ENCODE peak calls at places on chromosomes 4 and X, in nine cellular contexts. One of them, this sample, is unnamed.
A peak's percentile ranks its signal among the peaks of the same experiment; 100 is the strongest.

GRCh38 chrX:15664487-15665444 is at the start of gene CLTRN:
- DNase-seq in transverse colon: no peak
- DNase-seq in epithelial cell of proximal tubule: peak; percentile 39
- DNase-seq in keratinocyte: no peak
- DNase-seq in dorsolateral prefrontal cortex: no peak
- DNase-seq in HCT116: no peak
- DNase-seq in CD8-positive, alpha-beta T cell: no peak
- DNase-seq in lower leg skin: no peak
- DNase-seq in A673: no peak
- DNase-seq in this sample: no peak

GRCh38 chrX:148290041-148290440 is 210.4 kb upstream of the AFF2 start:
- DNase-seq in CD8-positive, alpha-beta T cell: no peak
- DNase-seq in A673: no peak
- DNase-seq in dorsolateral prefrontal cortex: no peak
- DNase-seq in keratinocyte: no peak
- DNase-seq in epithelial cell of proximal tubule: no peak
- DNase-seq in HCT116: no peak
- DNase-seq in transverse colon: no peak
- DNase-seq in lower leg skin: no peak
- DNase-seq in this sample: no peak

GRCh38 chrX:40095588-40096394 is 2.0 kb downstream of the BCOR start:
- DNase-seq in A673: no peak
- DNase-seq in dorsolateral prefrontal cortex: no peak
- DNase-seq in HCT116: no peak
- DNase-seq in epithelial cell of proximal tubule: no peak
- DNase-seq in transverse colon: no peak
- DNase-seq in CD8-positive, alpha-beta T cell: no peak
- DNase-seq in keratinocyte: no peak
- DNase-seq in lower leg skin: no peak
- DNase-seq in this sample: no peak

GRCh38 chr4:78864405-78865024 is 74.7 kb downstream of the PAQR3 start:
- DNase-seq in epithelial cell of proximal tubule: peak; percentile 56
- DNase-seq in A673: peak; percentile 66
- DNase-seq in dorsolateral prefrontal cortex: no peak
- DNase-seq in HCT116: peak; percentile 64
- DNase-seq in keratinocyte: peak; percentile 33
- DNase-seq in transverse colon: no peak
- DNase-seq in lower leg skin: peak; percentile 27
- DNase-seq in CD8-positive, alpha-beta T cell: no peak
- DNase-seq in this sample: peak; percentile 43

GRCh38 chr4:70903282-70903603 is 1.1 kb downstream of the MOB1B start:
- DNase-seq in keratinocyte: no peak
- DNase-seq in transverse colon: no peak
- DNase-seq in epithelial cell of proximal tubule: no peak
- DNase-seq in HCT116: no peak
- DNase-seq in CD8-positive, alpha-beta T cell: no peak
- DNase-seq in dorsolateral prefrontal cortex: no peak
- DNase-seq in lower leg skin: no peak
- DNase-seq in A673: no peak
- DNase-seq in this sample: no peak

GRCh38 chrX:45619290-45619689 is 418.6 kb upstream of the DIPK2B start:
- DNase-seq in lower leg skin: no peak
- DNase-seq in HCT116: no peak
- DNase-seq in dorsolateral prefrontal cortex: no peak
- DNase-seq in keratinocyte: no peak
- DNase-seq in A673: peak; percentile 74
- DNase-seq in CD8-positive, alpha-beta T cell: no peak
- DNase-seq in transverse colon: no peak
- DNase-seq in epithelial cell of proximal tubule: no peak
- DNase-seq in this sample: no peak

GRCh38 chr4:88991746-88992145 is 65.2 kb downstream of the FAM13A start:
- DNase-seq in dorsolateral prefrontal cortex: no peak
- DNase-seq in CD8-positive, alpha-beta T cell: no peak
- DNase-seq in transverse colon: no peak
- DNase-seq in lower leg skin: no peak
- DNase-seq in HCT116: no peak
- DNase-seq in keratinocyte: no peak
- DNase-seq in epithelial cell of proximal tubule: no peak
- DNase-seq in A673: no peak
- DNase-seq in this sample: no peak

GRCh38 chrX:38882894-38883620 is 81.8 kb downstream of the MID1IP1 start:
- DNase-seq in A673: no peak
- DNase-seq in dorsolateral prefrontal cortex: no peak
- DNase-seq in keratinocyte: peak; percentile 61
- DNase-seq in HCT116: peak; percentile 48
- DNase-seq in transverse colon: no peak
- DNase-seq in lower leg skin: no peak
- DNase-seq in epithelial cell of proximal tubule: peak; percentile 27
- DNase-seq in CD8-positive, alpha-beta T cell: no peak
- DNase-seq in this sample: peak; percentile 67

GRCh38 chrX:135544338-135544948 is 24.0 kb downstream of the INTS6L start:
- DNase-seq in CD8-positive, alpha-beta T cell: no peak
- DNase-seq in keratinocyte: no peak
- DNase-seq in dorsolateral prefrontal cortex: no peak
- DNase-seq in A673: no peak
- DNase-seq in HCT116: no peak
- DNase-seq in lower leg skin: no peak
- DNase-seq in transverse colon: peak; percentile 17
- DNase-seq in epithelial cell of proximal tubule: no peak
- DNase-seq in this sample: no peak

GRCh38 chr4:152278505-152279301 is 257.2 kb downstream of the FBXW7 start:
- DNase-seq in dorsolateral prefrontal cortex: peak; percentile 49
- DNase-seq in keratinocyte: no peak
- DNase-seq in HCT116: no peak
- DNase-seq in A673: peak; percentile 4
- DNase-seq in CD8-positive, alpha-beta T cell: no peak
- DNase-seq in lower leg skin: no peak
- DNase-seq in transverse colon: peak; percentile 39
- DNase-seq in epithelial cell of proximal tubule: no peak
- DNase-seq in this sample: peak; percentile 70

GRCh38 chrX:10512258-10512657 is 108.1 kb downstream of the MID1 start:
- DNase-seq in transverse colon: no peak
- DNase-seq in keratinocyte: no peak
- DNase-seq in dorsolateral prefrontal cortex: no peak
- DNase-seq in epithelial cell of proximal tubule: peak; percentile 52
- DNase-seq in A673: peak; percentile 58
- DNase-seq in HCT116: no peak
- DNase-seq in CD8-positive, alpha-beta T cell: no peak
- DNase-seq in lower leg skin: no peak
- DNase-seq in this sample: peak; percentile 52

GRCh38 chr4:109826719-109827118 is 1.1 kb upstream of the RRH start:
- DNase-seq in transverse colon: no peak
- DNase-seq in dorsolateral prefrontal cortex: no peak
- DNase-seq in epithelial cell of proximal tubule: no peak
- DNase-seq in keratinocyte: no peak
- DNase-seq in A673: peak; percentile 40
- DNase-seq in HCT116: no peak
- DNase-seq in CD8-positive, alpha-beta T cell: no peak
- DNase-seq in lower leg skin: no peak
- DNase-seq in this sample: no peak

GRCh38 chr4:101128473-101128872 is 218.9 kb downstream of the PPP3CA start:
- DNase-seq in lower leg skin: no peak
- DNase-seq in dorsolateral prefrontal cortex: no peak
- DNase-seq in CD8-positive, alpha-beta T cell: no peak
- DNase-seq in HCT116: no peak
- DNase-seq in A673: no peak
- DNase-seq in epithelial cell of proximal tubule: no peak
- DNase-seq in keratinocyte: no peak
- DNase-seq in transverse colon: peak; percentile 13
- DNase-seq in this sample: no peak

DNA sequence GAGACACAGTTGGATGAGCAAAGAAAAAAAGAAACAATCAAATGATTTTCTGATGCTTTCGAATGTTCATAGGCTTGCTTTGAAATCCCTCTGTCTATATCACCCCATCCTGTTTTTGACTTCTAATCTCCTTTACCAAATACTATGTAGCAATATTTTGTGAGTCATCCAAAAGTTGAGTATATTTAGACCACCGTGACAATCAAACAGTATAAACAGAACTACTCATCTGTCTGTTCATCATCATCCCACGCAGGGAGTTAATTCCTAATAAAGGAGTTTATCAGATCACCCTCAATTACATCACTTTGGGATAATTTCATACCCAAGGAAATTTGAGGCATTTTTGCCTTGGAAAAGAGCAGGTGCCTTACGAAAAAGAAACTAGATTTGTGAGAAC is 212.9 kb downstream of the CBR4 start:
- DNase-seq in CD8-positive, alpha-beta T cell: no peak
- DNase-seq in keratinocyte: no peak
- DNase-seq in transverse colon: no peak
- DNase-seq in dorsolateral prefrontal cortex: no peak
- DNase-seq in epithelial cell of proximal tubule: no peak
- DNase-seq in HCT116: no peak
- DNase-seq in lower leg skin: no peak
- DNase-seq in A673: peak; percentile 73
- DNase-seq in this sample: peak; percentile 65
- H3K4me3 ChIP-seq in CD8-positive, alpha-beta T cell: no peak overlapping the region
- H3K4me3 ChIP-seq in keratinocyte: no peak overlapping the region
- H3K4me3 ChIP-seq in transverse colon: no peak overlapping the region
- H3K4me3 ChIP-seq in dorsolateral prefrontal cortex: no peak overlapping the region
- H3K4me3 ChIP-seq in epithelial cell of proximal tubule: no peak overlapping the region
- H3K4me3 ChIP-seq in HCT116: peak overlapping the region; percentile 25
- H3K4me3 ChIP-seq in lower leg skin: no peak overlapping the region
- H3K4me3 ChIP-seq in A673: peak overlapping the region; percentile 28
- H3K4me3 ChIP-seq in this sample: no peak overlapping the region

GRCh38 chr4:3115637-3116300 is 41.3 kb downstream of the HTT start:
- DNase-seq in keratinocyte: no peak
- DNase-seq in HCT116: no peak
- DNase-seq in transverse colon: no peak
- DNase-seq in epithelial cell of proximal tubule: no peak
- DNase-seq in lower leg skin: no peak
- DNase-seq in dorsolateral prefrontal cortex: no peak
- DNase-seq in A673: no peak
- DNase-seq in CD8-positive, alpha-beta T cell: no peak
- DNase-seq in this sample: no peak
- H3K4me3 ChIP-seq in keratinocyte: no peak overlapping the region
- H3K4me3 ChIP-seq in HCT116: no peak overlapping the region
- H3K4me3 ChIP-seq in transverse colon: no peak overlapping the region
- H3K4me3 ChIP-seq in epithelial cell of proximal tubule: no peak overlapping the region
- H3K4me3 ChIP-seq in lower leg skin: no peak overlapping the region
- H3K4me3 ChIP-seq in dorsolateral prefrontal cortex: no peak overlapping the region
- H3K4me3 ChIP-seq in A673: no peak overlapping the region
- H3K4me3 ChIP-seq in CD8-positive, alpha-beta T cell: no peak overlapping the region
- H3K4me3 ChIP-seq in this sample: no peak overlapping the region

DNA sequence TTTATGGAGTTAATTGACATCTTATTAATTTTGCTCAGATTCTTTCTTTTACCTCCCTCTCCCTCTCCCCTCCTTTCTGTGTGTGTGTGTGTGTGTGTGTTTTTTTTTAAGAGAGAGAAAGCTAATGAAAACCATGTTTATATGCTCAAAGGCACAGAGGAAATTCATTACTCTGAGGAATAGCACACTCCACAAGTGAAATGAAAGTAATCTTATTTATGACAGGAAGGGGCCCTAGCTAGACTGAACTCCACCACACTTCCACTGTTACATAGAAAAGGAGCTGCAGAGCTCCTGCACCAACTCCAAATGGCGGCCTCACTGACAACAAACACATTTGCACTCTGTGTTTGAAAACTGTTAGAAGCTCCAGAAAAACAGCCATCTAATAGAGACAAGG is 150.6 kb downstream of the RASL11B start:
- DNase-seq in transverse colon: no peak
- DNase-seq in lower leg skin: no peak
- DNase-seq in keratinocyte: no peak
- DNase-seq in dorsolateral prefrontal cortex: no peak
- DNase-seq in CD8-positive, alpha-beta T cell: no peak
- DNase-seq in A673: peak; percentile 49
- DNase-seq in epithelial cell of proximal tubule: no peak
- DNase-seq in HCT116: no peak
- DNase-seq in this sample: no peak
- H3K4me3 ChIP-seq in transverse colon: no peak overlapping the region
- H3K4me3 ChIP-seq in lower leg skin: no peak overlapping the region
- H3K4me3 ChIP-seq in keratinocyte: no peak overlapping the region
- H3K4me3 ChIP-seq in dorsolateral prefrontal cortex: no peak overlapping the region
- H3K4me3 ChIP-seq in CD8-positive, alpha-beta T cell: no peak overlapping the region
- H3K4me3 ChIP-seq in A673: no peak overlapping the region
- H3K4me3 ChIP-seq in epithelial cell of proximal tubule: no peak overlapping the region
- H3K4me3 ChIP-seq in HCT116: no peak overlapping the region
- H3K4me3 ChIP-seq in this sample: no peak overlapping the region

GRCh38 chrX:2678583-2678982 is 12.5 kb upstream of the CD99 start:
- DNase-seq in keratinocyte: no peak
- DNase-seq in lower leg skin: no peak
- DNase-seq in epithelial cell of proximal tubule: no peak
- DNase-seq in transverse colon: no peak
- DNase-seq in HCT116: no peak
- DNase-seq in A673: no peak
- DNase-seq in CD8-positive, alpha-beta T cell: no peak
- DNase-seq in dorsolateral prefrontal cortex: no peak
- DNase-seq in this sample: no peak

GRCh38 chrX:2673611-2674010 is 17.5 kb upstream of the CD99 start:
- DNase-seq in CD8-positive, alpha-beta T cell: no peak
- DNase-seq in keratinocyte: no peak
- DNase-seq in A673: no peak
- DNase-seq in dorsolateral prefrontal cortex: no peak
- DNase-seq in transverse colon: no peak
- DNase-seq in lower leg skin: no peak
- DNase-seq in epithelial cell of proximal tubule: no peak
- DNase-seq in HCT116: no peak
- DNase-seq in this sample: no peak

GRCh38 chrX:2679534-2680485 is 11.3 kb upstream of the CD99 start:
- DNase-seq in lower leg skin: no peak
- DNase-seq in HCT116: no peak
- DNase-seq in transverse colon: no peak
- DNase-seq in epithelial cell of proximal tubule: no peak
- DNase-seq in CD8-positive, alpha-beta T cell: no peak
- DNase-seq in A673: no peak
- DNase-seq in keratinocyte: no peak
- DNase-seq in dorsolateral prefrontal cortex: no peak
- DNase-seq in this sample: no peak

GRCh38 chrX:2677764-2678163 is 13.3 kb upstream of the CD99 start:
- DNase-seq in transverse colon: peak; percentile 53
- DNase-seq in dorsolateral prefrontal cortex: peak; percentile 77
- DNase-seq in A673: peak; percentile 64
- DNase-seq in lower leg skin: peak; percentile 69
- DNase-seq in epithelial cell of proximal tubule: peak; percentile 82
- DNase-seq in CD8-positive, alpha-beta T cell: no peak
- DNase-seq in HCT116: peak; percentile 40
- DNase-seq in keratinocyte: peak; percentile 42
- DNase-seq in this sample: peak; percentile 94

DNA sequence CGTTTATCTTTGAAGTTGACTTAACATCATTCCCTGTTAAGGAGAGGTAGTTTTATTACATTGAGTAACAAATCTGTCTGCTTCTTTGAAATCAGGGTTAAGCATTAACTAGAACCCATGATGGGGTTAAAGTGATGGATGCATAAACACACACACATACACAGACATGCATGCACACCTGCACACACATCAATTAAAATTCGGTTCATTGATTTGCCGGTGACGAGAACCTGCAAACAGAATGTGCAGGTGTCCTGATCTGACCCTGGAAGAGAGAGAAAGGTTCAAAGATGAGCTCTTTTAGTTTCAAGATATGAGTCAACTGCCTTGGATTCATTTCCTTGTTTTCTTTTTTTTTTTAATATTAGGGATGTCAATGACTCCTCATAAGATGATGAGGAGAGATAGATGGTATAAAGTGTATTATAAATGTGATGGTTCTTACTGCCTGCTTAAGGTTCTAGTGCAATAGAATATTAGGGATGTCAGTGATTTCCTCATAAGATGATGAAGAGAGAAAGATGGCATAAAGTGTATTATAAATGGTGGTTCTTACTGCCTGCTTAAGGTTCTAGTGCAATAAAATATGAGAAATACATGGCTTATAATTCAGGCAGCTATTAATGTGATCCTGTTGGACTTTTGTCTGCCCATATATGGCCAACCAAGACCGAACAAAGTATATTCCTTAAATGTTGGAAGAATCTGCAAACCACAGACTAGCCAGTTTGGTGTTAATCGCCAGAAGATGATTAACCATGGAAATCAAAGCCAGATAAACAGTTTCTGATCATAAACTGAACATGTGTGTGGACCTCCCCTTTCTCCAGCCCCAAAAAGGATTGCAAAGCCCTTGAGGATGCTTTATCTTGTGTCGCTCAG is 14.1 kb upstream of the CD99 start:
- DNase-seq in dorsolateral prefrontal cortex: no peak
- DNase-seq in A673: no peak
- DNase-seq in transverse colon: no peak
- DNase-seq in keratinocyte: no peak
- DNase-seq in lower leg skin: no peak
- DNase-seq in epithelial cell of proximal tubule: peak; percentile 52
- DNase-seq in CD8-positive, alpha-beta T cell: no peak
- DNase-seq in HCT116: no peak
- DNase-seq in this sample: peak; percentile 35
- H3K4me3 ChIP-seq in dorsolateral prefrontal cortex: peak overlapping the region; percentile 6
- H3K4me3 ChIP-seq in A673: no peak overlapping the region
- H3K4me3 ChIP-seq in transverse colon: no peak overlapping the region
- H3K4me3 ChIP-seq in keratinocyte: no peak overlapping the region
- H3K4me3 ChIP-seq in lower leg skin: no peak overlapping the region
- H3K4me3 ChIP-seq in epithelial cell of proximal tubule: no peak overlapping the region
- H3K4me3 ChIP-seq in CD8-positive, alpha-beta T cell: no peak overlapping the region
- H3K4me3 ChIP-seq in HCT116: peak overlapping the region; percentile 7
- H3K4me3 ChIP-seq in this sample: no peak overlapping the region